ENCODE peak calls at places on chromosomes 13 and 19, in ten cellular contexts. Q is heart right ventricle, F is AG09319, W is GM13976, S is brain microvascular endothelial cell, H is AG04449, R is AG04450, T is neural crest cell, K is B cell, A is HCT116. G is an unnamed sample.

GRCh38 chr19:4733755-4734345 is 10.2 kb upstream of the DPP9 start:
- DNase-seq in H (no peak), F (no peak), S (no peak), T (no peak), Q (no peak), K (no peak), A (no peak), W (no peak), R (no peak), G (no peak)

GRCh38 chr13:31670831-31671617 is 68.3 kb upstream of the RXFP2 start:
- DNase-seq in R (no peak), T (no peak), S (no peak), H (no peak), A (no peak), Q (no peak), K (no peak), W (no peak), F (no peak), G (no peak)

GRCh38 chr19:28065026-28065425 is 1147.9 kb downstream of the UQCRFS1 start:
- DNase-seq in F (no peak), W (no peak), T (no peak), S (no peak), H (no peak), K (no peak), R (no peak), A (no peak), Q (no peak), G (no peak)

GRCh38 chr19:50909240-50910070 is 1.7 kb downstream of the KLK4 start:
- DNase-seq in W (peak; percentile 94), K (peak; percentile 57), R (no peak), T (peak; percentile 73), S (peak; percentile 43), F (no peak), A (peak; percentile 85), H (no peak), Q (peak; percentile 22), G (peak; percentile 58)

GRCh38 chr13:43764349-43764748 is 22.4 kb downstream of the ENOX1 start:
- DNase-seq in F (no peak), W (no peak), H (no peak), R (no peak), K (no peak), A (no peak), T (no peak), Q (no peak), S (no peak), G (no peak)

GRCh38 chr13:98686281-98686680 is 66.2 kb downstream of the SLC15A1 start:
- DNase-seq in A (no peak), R (no peak), K (no peak), H (no peak), W (no peak), T (no peak), Q (no peak), F (no peak), S (no peak), G (no peak)

GRCh38 chr13:49635599-49636433 is 7.5 kb downstream of the ARL11 start:
- DNase-seq in A (no peak), Q (no peak), K (peak; percentile 52), T (no peak), S (peak; percentile 14), F (no peak), W (no peak), H (no peak), R (peak; percentile 27), G (peak; percentile 56)

GRCh38 chr19:8050274-8051096 is 2.1 kb upstream of the CCL25 start:
- DNase-seq in T (peak; percentile 90), W (peak; percentile 98), Q (peak; percentile 84), F (peak; percentile 4), A (peak; percentile 92), S (peak; percentile 71), R (peak; percentile 20), K (peak; percentile 95), H (no peak), G (peak; percentile 99)

GRCh38 chr19:16435238-16435911 is 36.4 kb downstream of the EPS15L1 start:
- DNase-seq in T (no peak), S (peak; percentile 99), F (peak; percentile 55), W (no peak), K (no peak), A (no peak), R (peak; percentile 84), Q (no peak), H (peak; percentile 84), G (no peak)

GRCh38 chr13:73720216-73720840 is 413.9 kb downstream of the KLF12 start:
- DNase-seq in S (no peak), Q (no peak), R (no peak), A (no peak), T (no peak), W (no peak), K (no peak), F (no peak), H (no peak), G (no peak)

GRCh38 chr13:20826810-20827560 is 53.2 kb upstream of the EEF1AKMT1 start:
- DNase-seq in F (no peak), W (no peak), A (no peak), K (no peak), R (no peak), S (no peak), H (no peak), Q (no peak), T (no peak), G (no peak)

GRCh38 chr13:113164492-113164891 is 6.0 kb downstream of the PROZ start:
- DNase-seq in T (no peak), A (no peak), F (no peak), R (no peak), W (no peak), Q (no peak), H (no peak), K (no peak), S (no peak), G (no peak)

GRCh38 chr19:1068111-1069001 is 1.4 kb downstream of the ARHGAP45 start:
- DNase-seq in W (peak; percentile 69), Q (peak; percentile 61), R (no peak), K (peak; percentile 63), H (no peak), A (no peak), S (no peak), F (no peak), T (no peak), G (peak; percentile 77)

GRCh38 chr19:48739400-48739825 is 997 bp downstream of the RASIP1 start:
- DNase-seq in W (no peak), H (no peak), Q (no peak), A (no peak), T (no peak), K (no peak), R (no peak), F (no peak), S (no peak), G (no peak)

GRCh38 chr19:1773173-1773572 is 19.9 kb downstream of the ONECUT3 start:
- DNase-seq in R (no peak), S (no peak), Q (no peak), F (no peak), K (no peak), H (no peak), W (no peak), A (peak; percentile 83), T (no peak), G (no peak)

GRCh38 chr13:33606692-33607091 is 211.3 kb upstream of the RFC3 start:
- DNase-seq in Q (no peak), T (peak; percentile 18), S (no peak), A (no peak), K (no peak), R (no peak), F (no peak), H (no peak), W (no peak), G (no peak)

GRCh38 chr13:109785892-109786450 is 412 bp downstream of the IRS2 start:
- DNase-seq in W (no peak), F (no peak), T (no peak), K (no peak), R (no peak), Q (peak; percentile 33), H (no peak), A (no peak), S (no peak), G (no peak)

GRCh38 chr13:112636401-112636975 is 48.5 kb upstream of the TUBGCP3 start:
- DNase-seq in A (no peak), F (no peak), Q (no peak), K (no peak), W (no peak), H (no peak), S (no peak), T (no peak), R (no peak), G (no peak)

GRCh38 chr19:1274852-1275259 is 474 bp upstream of the FAM174C start:
- DNase-seq in Q (no peak), H (no peak), R (no peak), W (no peak), F (no peak), T (no peak), S (no peak), A (no peak), K (no peak), G (no peak)

GRCh38 chr19:47109541-47110375 is 3.8 kb downstream of the ZC3H4 start:
- DNase-seq in R (no peak), Q (no peak), K (no peak), H (no peak), T (peak; percentile 31), W (no peak), F (no peak), A (no peak), S (peak; percentile 25), G (peak; percentile 83)

GRCh38 chr19:1855828-1856255 is 7.5 kb downstream of the KLF16 start:
- DNase-seq in F (no peak), H (no peak), W (no peak), T (no peak), R (no peak), K (no peak), Q (no peak), A (no peak), S (no peak), G (peak; percentile 77)

GRCh38 chr13:81142306-81142999 is 801.5 kb upstream of the SPRY2 start:
- DNase-seq in T (no peak), H (no peak), W (no peak), K (no peak), Q (no peak), R (no peak), S (no peak), F (no peak), A (no peak), G (no peak)
- TF ChIP-seq CTCF in T (peak; percentile 34), H (no peak), W (no peak), K (no peak), Q (no peak), R (no peak), S (no peak), F (no peak), A (peak; percentile 7), G (no peak)

GRCh38 chr13:27654816-27655215 is 33.1 kb downstream of the POLR1D start:
- DNase-seq in Q (no peak), W (no peak), H (no peak), K (no peak), R (no peak), T (no peak), F (no peak), S (no peak), A (no peak), G (no peak)
- TF ChIP-seq CTCF in Q (no peak), W (no peak), H (no peak), K (no peak), R (no peak), T (no peak), F (no peak), S (no peak), A (no peak), G (no peak)

GRCh38 chr19:44737238-44738160 is 11.0 kb upstream of the BCL3 start:
- DNase-seq in F (no peak), R (no peak), W (peak; percentile 65), Q (no peak), K (no peak), S (peak; percentile 73), T (no peak), H (no peak), A (no peak), G (peak; percentile 40)
- TF ChIP-seq CTCF in F (no peak), R (no peak), W (no peak), Q (no peak), K (no peak), S (no peak), T (no peak), H (no peak), A (no peak), G (no peak)

GRCh38 chr19:34588249-34588648 is 88.7 kb downstream of the SCGB2B2 start:
- DNase-seq in Q (no peak), S (no peak), T (no peak), W (no peak), F (no peak), H (no peak), K (no peak), A (peak; percentile 10), R (no peak), G (peak; percentile 54)
- TF ChIP-seq CTCF in Q (no peak), S (no peak), T (no peak), W (no peak), F (no peak), H (no peak), K (no peak), A (no peak), R (no peak), G (no peak)